ENCODE peak calls at places on chromosomes 16 and 17, in seven cellular contexts. One of them, this sample, is unnamed. For H3K9me3, the result is how much of the 10 kb centered on the place peaks cover.

GRCh38 chr16:11254913-11255736 is 879 bp downstream of the SOCS1 start:
- DNase-seq in body of pancreas: peak
- DNase-seq in left ventricle myocardium inferior: peak
- DNase-seq in CD8-positive, alpha-beta memory T cell: peak
- DNase-seq in heart left ventricle: peak
- DNase-seq in spleen: no peak
- DNase-seq in hepatocyte: peak
- DNase-seq in this sample: peak

GRCh38 chr16:85608515-85608885 is 4.6 kb upstream of the GSE1 start:
- DNase-seq in body of pancreas: peak
- DNase-seq in left ventricle myocardium inferior: no peak
- DNase-seq in CD8-positive, alpha-beta memory T cell: no peak
- DNase-seq in heart left ventricle: no peak
- DNase-seq in spleen: no peak
- DNase-seq in hepatocyte: no peak
- DNase-seq in this sample: no peak

GRCh38 chr17:39982069-39982371 is 1.4 kb downstream of the PSMD3 start:
- DNase-seq in body of pancreas: no peak
- DNase-seq in left ventricle myocardium inferior: no peak
- DNase-seq in CD8-positive, alpha-beta memory T cell: no peak
- DNase-seq in heart left ventricle: no peak
- DNase-seq in spleen: no peak
- DNase-seq in hepatocyte: no peak
- DNase-seq in this sample: no peak

GRCh38 chr17:40432864-40433528 is 10.3 kb upstream of the IGFBP4 start:
- DNase-seq in body of pancreas: no peak
- DNase-seq in left ventricle myocardium inferior: peak
- DNase-seq in CD8-positive, alpha-beta memory T cell: no peak
- DNase-seq in heart left ventricle: no peak
- DNase-seq in spleen: peak
- DNase-seq in hepatocyte: peak
- DNase-seq in this sample: no peak

GRCh38 chr17:17886747-17887146 is 50.0 kb upstream of the SREBF1 start:
- DNase-seq in body of pancreas: no peak
- DNase-seq in left ventricle myocardium inferior: no peak
- DNase-seq in CD8-positive, alpha-beta memory T cell: no peak
- DNase-seq in heart left ventricle: no peak
- DNase-seq in spleen: no peak
- DNase-seq in hepatocyte: no peak
- DNase-seq in this sample: no peak

GRCh38 chr17:57502696-57503307 is 242.3 kb downstream of the CCDC182 start:
- DNase-seq in body of pancreas: no peak
- DNase-seq in left ventricle myocardium inferior: no peak
- DNase-seq in CD8-positive, alpha-beta memory T cell: no peak
- DNase-seq in heart left ventricle: no peak
- DNase-seq in spleen: no peak
- DNase-seq in hepatocyte: no peak
- DNase-seq in this sample: no peak

GRCh38 chr17:58331815-58332719 is 3.5 kb upstream of the TSPOAP1 start:
- DNase-seq in body of pancreas: no peak
- DNase-seq in left ventricle myocardium inferior: peak
- DNase-seq in CD8-positive, alpha-beta memory T cell: peak
- DNase-seq in heart left ventricle: peak
- DNase-seq in spleen: peak
- DNase-seq in hepatocyte: no peak
- DNase-seq in this sample: peak

GRCh38 chr16:53457670-53458069 is 23.4 kb downstream of the RBL2 start:
- DNase-seq in body of pancreas: no peak
- DNase-seq in left ventricle myocardium inferior: no peak
- DNase-seq in CD8-positive, alpha-beta memory T cell: peak
- DNase-seq in heart left ventricle: no peak
- DNase-seq in spleen: no peak
- DNase-seq in hepatocyte: no peak
- DNase-seq in this sample: peak

GRCh38 chr17:39736319-39737165 is 1.2 kb upstream of the GRB7 start:
- DNase-seq in body of pancreas: no peak
- DNase-seq in left ventricle myocardium inferior: no peak
- DNase-seq in CD8-positive, alpha-beta memory T cell: no peak
- DNase-seq in heart left ventricle: no peak
- DNase-seq in spleen: no peak
- DNase-seq in hepatocyte: peak
- DNase-seq in this sample: no peak

GRCh38 chr17:65170839-65171238 is 33.7 kb downstream of the RGS9 start:
- DNase-seq in body of pancreas: peak
- DNase-seq in left ventricle myocardium inferior: peak
- DNase-seq in CD8-positive, alpha-beta memory T cell: no peak
- DNase-seq in heart left ventricle: no peak
- DNase-seq in spleen: no peak
- DNase-seq in hepatocyte: no peak
- DNase-seq in this sample: no peak

GRCh38 chr17:72539981-72540897 is 419.4 kb downstream of the SOX9 start:
- DNase-seq in body of pancreas: peak
- DNase-seq in left ventricle myocardium inferior: peak
- DNase-seq in CD8-positive, alpha-beta memory T cell: peak
- DNase-seq in heart left ventricle: peak
- DNase-seq in spleen: peak
- DNase-seq in hepatocyte: peak
- DNase-seq in this sample: peak

GRCh38 chr17:10018461-10018891 is 113.4 kb upstream of the RCVRN start:
- DNase-seq in body of pancreas: no peak
- DNase-seq in left ventricle myocardium inferior: no peak
- DNase-seq in CD8-positive, alpha-beta memory T cell: no peak
- DNase-seq in heart left ventricle: no peak
- DNase-seq in spleen: no peak
- DNase-seq in hepatocyte: no peak
- DNase-seq in this sample: no peak

GRCh38 chr17:20284018-20284417 is 183.3 kb downstream of the LGALS9B start:
- DNase-seq in body of pancreas: no peak
- DNase-seq in left ventricle myocardium inferior: no peak
- DNase-seq in CD8-positive, alpha-beta memory T cell: no peak
- DNase-seq in heart left ventricle: no peak
- DNase-seq in spleen: no peak
- DNase-seq in hepatocyte: no peak
- DNase-seq in this sample: no peak

DNA sequence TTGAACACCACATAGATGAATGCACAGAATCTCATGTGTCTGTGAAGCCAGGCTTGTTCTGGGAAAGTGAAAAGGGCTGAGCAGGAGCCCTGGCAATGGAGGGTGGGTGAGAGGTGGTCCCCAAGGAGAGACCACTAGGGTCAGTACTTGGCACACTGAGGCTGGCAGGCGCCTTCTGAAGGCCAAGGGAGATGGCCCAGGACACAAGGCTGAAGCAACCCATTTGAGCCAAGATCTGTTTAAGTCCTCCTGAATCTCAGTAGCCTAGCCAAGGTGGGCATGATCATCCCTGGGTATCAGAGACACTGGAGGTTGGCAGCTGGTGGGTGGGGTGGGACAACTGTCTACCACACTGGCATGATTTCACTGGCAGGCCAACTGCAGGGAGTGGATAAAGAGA is 1741.2 kb downstream of the TP53TG3F start:
- DNase-seq in body of pancreas: no peak
- DNase-seq in left ventricle myocardium inferior: no peak
- DNase-seq in CD8-positive, alpha-beta memory T cell: no peak
- DNase-seq in heart left ventricle: no peak
- DNase-seq in spleen: peak
- DNase-seq in hepatocyte: no peak
- DNase-seq in this sample: no peak
- H3K9me3 ChIP-seq in body of pancreas: under half
- H3K9me3 ChIP-seq in left ventricle myocardium inferior: under half
- H3K9me3 ChIP-seq in CD8-positive, alpha-beta memory T cell: under half
- H3K9me3 ChIP-seq in heart left ventricle: under half
- H3K9me3 ChIP-seq in spleen: half or more
- H3K9me3 ChIP-seq in hepatocyte: under half
- H3K9me3 ChIP-seq in this sample: under half

GRCh38 chr17:70517808-70518207 is 348.5 kb downstream of the KCNJ2 start:
- DNase-seq in body of pancreas: no peak
- DNase-seq in left ventricle myocardium inferior: no peak
- DNase-seq in CD8-positive, alpha-beta memory T cell: no peak
- DNase-seq in heart left ventricle: no peak
- DNase-seq in spleen: no peak
- DNase-seq in hepatocyte: no peak
- DNase-seq in this sample: no peak
- H3K9me3 ChIP-seq in body of pancreas: under half
- H3K9me3 ChIP-seq in left ventricle myocardium inferior: under half
- H3K9me3 ChIP-seq in CD8-positive, alpha-beta memory T cell: under half
- H3K9me3 ChIP-seq in heart left ventricle: under half
- H3K9me3 ChIP-seq in spleen: under half
- H3K9me3 ChIP-seq in hepatocyte: under half
- H3K9me3 ChIP-seq in this sample: under half

GRCh38 chr17:41437769-41438168 is 3.0 kb downstream of the KRT38 start:
- DNase-seq in body of pancreas: no peak
- DNase-seq in left ventricle myocardium inferior: no peak
- DNase-seq in CD8-positive, alpha-beta memory T cell: no peak
- DNase-seq in heart left ventricle: no peak
- DNase-seq in spleen: no peak
- DNase-seq in hepatocyte: no peak
- DNase-seq in this sample: no peak
- H3K9me3 ChIP-seq in body of pancreas: under half
- H3K9me3 ChIP-seq in left ventricle myocardium inferior: under half
- H3K9me3 ChIP-seq in CD8-positive, alpha-beta memory T cell: under half
- H3K9me3 ChIP-seq in heart left ventricle: under half
- H3K9me3 ChIP-seq in spleen: under half
- H3K9me3 ChIP-seq in hepatocyte: under half
- H3K9me3 ChIP-seq in this sample: under half

GRCh38 chr16:2426941-2427361 is 2.3 kb upstream of the CCNF start:
- DNase-seq in body of pancreas: peak
- DNase-seq in left ventricle myocardium inferior: no peak
- DNase-seq in CD8-positive, alpha-beta memory T cell: no peak
- DNase-seq in heart left ventricle: no peak
- DNase-seq in spleen: no peak
- DNase-seq in hepatocyte: no peak
- DNase-seq in this sample: no peak
- H3K9me3 ChIP-seq in body of pancreas: under half
- H3K9me3 ChIP-seq in left ventricle myocardium inferior: under half
- H3K9me3 ChIP-seq in CD8-positive, alpha-beta memory T cell: under half
- H3K9me3 ChIP-seq in heart left ventricle: under half
- H3K9me3 ChIP-seq in spleen: under half
- H3K9me3 ChIP-seq in hepatocyte: under half
- H3K9me3 ChIP-seq in this sample: under half

GRCh38 chr16:80914379-80915078 is 92.2 kb downstream of the CMC2 start:
- DNase-seq in body of pancreas: no peak
- DNase-seq in left ventricle myocardium inferior: no peak
- DNase-seq in CD8-positive, alpha-beta memory T cell: no peak
- DNase-seq in heart left ventricle: no peak
- DNase-seq in spleen: no peak
- DNase-seq in hepatocyte: peak
- DNase-seq in this sample: no peak
- H3K9me3 ChIP-seq in body of pancreas: under half
- H3K9me3 ChIP-seq in left ventricle myocardium inferior: under half
- H3K9me3 ChIP-seq in CD8-positive, alpha-beta memory T cell: under half
- H3K9me3 ChIP-seq in heart left ventricle: under half
- H3K9me3 ChIP-seq in spleen: under half
- H3K9me3 ChIP-seq in hepatocyte: under half
- H3K9me3 ChIP-seq in this sample: under half

GRCh38 chr16:3388325-3388724 is 12.5 kb downstream of the ZSCAN32 start:
- DNase-seq in body of pancreas: no peak
- DNase-seq in left ventricle myocardium inferior: no peak
- DNase-seq in CD8-positive, alpha-beta memory T cell: no peak
- DNase-seq in heart left ventricle: no peak
- DNase-seq in spleen: no peak
- DNase-seq in hepatocyte: no peak
- DNase-seq in this sample: no peak
- H3K9me3 ChIP-seq in body of pancreas: half or more
- H3K9me3 ChIP-seq in left ventricle myocardium inferior: half or more
- H3K9me3 ChIP-seq in CD8-positive, alpha-beta memory T cell: under half
- H3K9me3 ChIP-seq in heart left ventricle: half or more
- H3K9me3 ChIP-seq in spleen: half or more
- H3K9me3 ChIP-seq in hepatocyte: under half
- H3K9me3 ChIP-seq in this sample: under half

GRCh38 chr16:35754391-35755369 is 2295.3 kb downstream of the TP53TG3F start:
- DNase-seq in body of pancreas: no peak
- DNase-seq in left ventricle myocardium inferior: no peak
- DNase-seq in CD8-positive, alpha-beta memory T cell: no peak
- DNase-seq in heart left ventricle: no peak
- DNase-seq in spleen: peak
- DNase-seq in hepatocyte: peak
- DNase-seq in this sample: no peak
- H3K9me3 ChIP-seq in body of pancreas: under half
- H3K9me3 ChIP-seq in left ventricle myocardium inferior: under half
- H3K9me3 ChIP-seq in CD8-positive, alpha-beta memory T cell: under half
- H3K9me3 ChIP-seq in heart left ventricle: under half
- H3K9me3 ChIP-seq in spleen: half or more
- H3K9me3 ChIP-seq in hepatocyte: under half
- H3K9me3 ChIP-seq in this sample: under half

GRCh38 chr17:83149761-83150251 is 70.4 kb downstream of the METRNL start:
- DNase-seq in body of pancreas: no peak
- DNase-seq in left ventricle myocardium inferior: no peak
- DNase-seq in CD8-positive, alpha-beta memory T cell: no peak
- DNase-seq in heart left ventricle: no peak
- DNase-seq in spleen: peak
- DNase-seq in hepatocyte: peak
- DNase-seq in this sample: no peak
- H3K9me3 ChIP-seq in body of pancreas: under half
- H3K9me3 ChIP-seq in left ventricle myocardium inferior: under half
- H3K9me3 ChIP-seq in CD8-positive, alpha-beta memory T cell: under half
- H3K9me3 ChIP-seq in heart left ventricle: under half
- H3K9me3 ChIP-seq in spleen: under half
- H3K9me3 ChIP-seq in hepatocyte: under half
- H3K9me3 ChIP-seq in this sample: under half

GRCh38 chr17:82722341-82723013 is 6.0 kb downstream of the FN3KRP start:
- DNase-seq in body of pancreas: no peak
- DNase-seq in left ventricle myocardium inferior: no peak
- DNase-seq in CD8-positive, alpha-beta memory T cell: no peak
- DNase-seq in heart left ventricle: peak
- DNase-seq in spleen: peak
- DNase-seq in hepatocyte: no peak
- DNase-seq in this sample: no peak

GRCh38 chr17:82718986-82719685 is 2.6 kb downstream of the FN3KRP start:
- DNase-seq in body of pancreas: no peak
- DNase-seq in left ventricle myocardium inferior: no peak
- DNase-seq in CD8-positive, alpha-beta memory T cell: no peak
- DNase-seq in heart left ventricle: no peak
- DNase-seq in spleen: no peak
- DNase-seq in hepatocyte: no peak
- DNase-seq in this sample: no peak

GRCh38 chr17:82713015-82713723 is 3.3 kb upstream of the FN3KRP start:
- DNase-seq in body of pancreas: no peak
- DNase-seq in left ventricle myocardium inferior: no peak
- DNase-seq in CD8-positive, alpha-beta memory T cell: no peak
- DNase-seq in heart left ventricle: no peak
- DNase-seq in spleen: no peak
- DNase-seq in hepatocyte: no peak
- DNase-seq in this sample: no peak

GRCh38 chr17:82720204-82720603 is 3.7 kb downstream of the FN3KRP start:
- DNase-seq in body of pancreas: no peak
- DNase-seq in left ventricle myocardium inferior: no peak
- DNase-seq in CD8-positive, alpha-beta memory T cell: no peak
- DNase-seq in heart left ventricle: no peak
- DNase-seq in spleen: peak
- DNase-seq in hepatocyte: no peak
- DNase-seq in this sample: no peak

GRCh38 chr17:82716383-82717181 is at the start of gene FN3KRP:
- DNase-seq in body of pancreas: peak
- DNase-seq in left ventricle myocardium inferior: peak
- DNase-seq in CD8-positive, alpha-beta memory T cell: peak
- DNase-seq in heart left ventricle: peak
- DNase-seq in spleen: peak
- DNase-seq in hepatocyte: peak
- DNase-seq in this sample: peak
- H3K9me3 ChIP-seq in body of pancreas: under half
- H3K9me3 ChIP-seq in left ventricle myocardium inferior: under half
- H3K9me3 ChIP-seq in CD8-positive, alpha-beta memory T cell: under half
- H3K9me3 ChIP-seq in heart left ventricle: under half
- H3K9me3 ChIP-seq in spleen: under half
- H3K9me3 ChIP-seq in hepatocyte: under half
- H3K9me3 ChIP-seq in this sample: under half